ENCODE peak calls at places on chromosome 3, in four cellular contexts. Y is activated CD4-positive, alpha-beta T cell treated with anti-CD3 and anti-CD28 coated beads, Interleukin-2, amount 10 ng/mL, durations not matched to agents 7 days and 5 days; A is Right ventricle myocardium inferior; E is ELF-1. X is an unnamed sample.

GRCh38 chr3:77039606-77040553 is at the start of gene ROBO2:
- DNase-seq in Y (no peak), E (peak), A (peak), X (peak)

GRCh38 chr3:27708246-27708645 is 13.9 kb downstream of the EOMES start:
- DNase-seq in A (no peak), Y (no peak), E (no peak), X (peak)

GRCh38 chr3:48697952-48698351 is 12.2 kb upstream of the NCKIPSD start:
- DNase-seq in E (no peak), Y (no peak), A (no peak), X (no peak)

GRCh38 chr3:120170223-120170622 is 76.0 kb upstream of the GSK3B start:
- DNase-seq in A (no peak), E (no peak), Y (no peak), X (no peak)

GRCh38 chr3:34599595-34599994 is 801.2 kb downstream of the PDCD6IP start:
- DNase-seq in E (no peak), Y (no peak), A (no peak), X (no peak)

GRCh38 chr3:182244222-182244971 is 532.7 kb downstream of the SOX2 start:
- DNase-seq in Y (no peak), A (no peak), E (peak), X (no peak)

GRCh38 chr3:157294444-157294843 is 134.5 kb upstream of the CCNL1 start:
- DNase-seq in Y (no peak), A (no peak), E (no peak), X (no peak)

GRCh38 chr3:18080198-18080689 is 337.8 kb upstream of the TBC1D5 start:
- DNase-seq in Y (no peak), E (no peak), A (no peak), X (no peak)

GRCh38 chr3:193883551-193883950 is 252.4 kb upstream of the HES1 start:
- DNase-seq in E (no peak), Y (no peak), A (no peak), X (no peak)

GRCh38 chr3:169384576-169384975 is 278.9 kb downstream of the MECOM start:
- DNase-seq in A (no peak), E (no peak), Y (no peak), X (no peak)

GRCh38 chr3:59339818-59340217 is 290.0 kb upstream of the CFAP20DC start:
- DNase-seq in Y (no peak), A (no peak), E (no peak), X (no peak)

GRCh38 chr3:48406443-48407431 is 23.1 kb downstream of the PLXNB1 start:
- DNase-seq in A (no peak), E (no peak), Y (no peak), X (no peak)

GRCh38 chr3:4290272-4290893 is 12.8 kb upstream of the SETMAR start:
- DNase-seq in E (no peak), Y (peak), A (no peak), X (peak)

GRCh38 chr3:41369838-41370237 is 170.5 kb downstream of the CTNNB1 start:
- DNase-seq in E (no peak), Y (no peak), A (no peak), X (no peak)

GRCh38 chr3:171470714-171471227 is 10.6 kb upstream of the TNIK start:
- DNase-seq in E (no peak), Y (no peak), A (no peak), X (no peak)

GRCh38 chr3:139906441-139906840 is 28.5 kb upstream of the CLSTN2 start:
- DNase-seq in E (peak), Y (no peak), A (no peak), X (peak)

GRCh38 chr3:32105291-32106131 is 909 bp upstream of the GPD1L start:
- DNase-seq in E (no peak), A (no peak), Y (no peak), X (no peak)

GRCh38 chr3:129382366-129382765 is 46.1 kb downstream of the EFCAB12 start:
- DNase-seq in A (no peak), Y (no peak), E (no peak), X (no peak)

GRCh38 chr3:73868688-73869315 is 244.1 kb upstream of the PDZRN3 start:
- DNase-seq in Y (no peak), E (no peak), A (no peak), X (peak)

X was measured in endodermal cell.